ENCODE peak calls at places on chromosomes 12 and 14, in nine cellular contexts. One of them, this sample, is unnamed.

GRCh38 chr14:71006200-71006563 is 98.9 kb downstream of the PCNX1 start:
- DNase-seq in glutamatergic neuron: no peak
- DNase-seq in RWPE1: no peak
- DNase-seq in HFF-Myc: no peak
- DNase-seq in omental fat pad: no peak
- DNase-seq in heart right ventricle: no peak
- DNase-seq in activated CD8-positive, alpha-beta T cell treated with anti-CD3 and anti-CD28 coated beads for 36 hours: no peak
- DNase-seq in thoracic aorta: no peak
- DNase-seq in testis: no peak
- DNase-seq in this sample: no peak

GRCh38 chr12:52865090-52865944 is 16.5 kb upstream of the KRT78 start:
- DNase-seq in omental fat pad: no peak
- DNase-seq in thoracic aorta: no peak
- DNase-seq in HFF-Myc: no peak
- DNase-seq in heart right ventricle: peak
- DNase-seq in glutamatergic neuron: peak
- DNase-seq in activated CD8-positive, alpha-beta T cell treated with anti-CD3 and anti-CD28 coated beads for 36 hours: peak
- DNase-seq in testis: peak
- DNase-seq in RWPE1: peak
- DNase-seq in this sample: peak

GRCh38 chr12:108207791-108208730 is 79.0 kb downstream of the WSCD2 start:
- DNase-seq in heart right ventricle: no peak
- DNase-seq in testis: no peak
- DNase-seq in glutamatergic neuron: no peak
- DNase-seq in thoracic aorta: no peak
- DNase-seq in activated CD8-positive, alpha-beta T cell treated with anti-CD3 and anti-CD28 coated beads for 36 hours: no peak
- DNase-seq in RWPE1: no peak
- DNase-seq in omental fat pad: no peak
- DNase-seq in HFF-Myc: no peak
- DNase-seq in this sample: no peak

GRCh38 chr12:93990832-93991748 is 157.3 kb upstream of the PLXNC1 start:
- DNase-seq in activated CD8-positive, alpha-beta T cell treated with anti-CD3 and anti-CD28 coated beads for 36 hours: no peak
- DNase-seq in glutamatergic neuron: peak
- DNase-seq in testis: peak
- DNase-seq in RWPE1: no peak
- DNase-seq in HFF-Myc: no peak
- DNase-seq in thoracic aorta: no peak
- DNase-seq in heart right ventricle: peak
- DNase-seq in omental fat pad: no peak
- DNase-seq in this sample: no peak

GRCh38 chr12:31009976-31010375 is 63.7 kb upstream of the DDX11 start:
- DNase-seq in RWPE1: no peak
- DNase-seq in testis: no peak
- DNase-seq in HFF-Myc: no peak
- DNase-seq in omental fat pad: no peak
- DNase-seq in heart right ventricle: no peak
- DNase-seq in glutamatergic neuron: no peak
- DNase-seq in thoracic aorta: no peak
- DNase-seq in activated CD8-positive, alpha-beta T cell treated with anti-CD3 and anti-CD28 coated beads for 36 hours: no peak
- DNase-seq in this sample: no peak

GRCh38 chr12:39872425-39872824 is 233.5 kb downstream of the SLC2A13 start:
- DNase-seq in HFF-Myc: no peak
- DNase-seq in glutamatergic neuron: no peak
- DNase-seq in heart right ventricle: no peak
- DNase-seq in omental fat pad: no peak
- DNase-seq in RWPE1: no peak
- DNase-seq in thoracic aorta: no peak
- DNase-seq in testis: no peak
- DNase-seq in activated CD8-positive, alpha-beta T cell treated with anti-CD3 and anti-CD28 coated beads for 36 hours: no peak
- DNase-seq in this sample: no peak

GRCh38 chr14:68724914-68725313 is 68.0 kb downstream of the ZFP36L1 start:
- DNase-seq in omental fat pad: no peak
- DNase-seq in activated CD8-positive, alpha-beta T cell treated with anti-CD3 and anti-CD28 coated beads for 36 hours: no peak
- DNase-seq in heart right ventricle: no peak
- DNase-seq in glutamatergic neuron: no peak
- DNase-seq in testis: no peak
- DNase-seq in HFF-Myc: no peak
- DNase-seq in thoracic aorta: no peak
- DNase-seq in RWPE1: no peak
- DNase-seq in this sample: no peak

GRCh38 chr14:103856105-103856504 is 8.7 kb upstream of the PPP1R13B start:
- DNase-seq in thoracic aorta: no peak
- DNase-seq in glutamatergic neuron: no peak
- DNase-seq in HFF-Myc: no peak
- DNase-seq in activated CD8-positive, alpha-beta T cell treated with anti-CD3 and anti-CD28 coated beads for 36 hours: no peak
- DNase-seq in testis: no peak
- DNase-seq in RWPE1: no peak
- DNase-seq in omental fat pad: no peak
- DNase-seq in heart right ventricle: no peak
- DNase-seq in this sample: no peak

GRCh38 chr14:29709490-29709889 is 218.2 kb downstream of the PRKD1 start:
- DNase-seq in thoracic aorta: no peak
- DNase-seq in RWPE1: no peak
- DNase-seq in heart right ventricle: no peak
- DNase-seq in glutamatergic neuron: no peak
- DNase-seq in HFF-Myc: no peak
- DNase-seq in testis: no peak
- DNase-seq in omental fat pad: no peak
- DNase-seq in activated CD8-positive, alpha-beta T cell treated with anti-CD3 and anti-CD28 coated beads for 36 hours: no peak
- DNase-seq in this sample: no peak

GRCh38 chr12:81465191-81465590 is 294.0 kb downstream of the PPFIA2 start:
- DNase-seq in testis: no peak
- DNase-seq in RWPE1: no peak
- DNase-seq in HFF-Myc: no peak
- DNase-seq in thoracic aorta: no peak
- DNase-seq in omental fat pad: no peak
- DNase-seq in activated CD8-positive, alpha-beta T cell treated with anti-CD3 and anti-CD28 coated beads for 36 hours: no peak
- DNase-seq in glutamatergic neuron: no peak
- DNase-seq in heart right ventricle: no peak
- DNase-seq in this sample: no peak
- TF ChIP-seq CTCF in testis: no peak
- TF ChIP-seq CTCF in RWPE1: no peak
- TF ChIP-seq CTCF in HFF-Myc: no peak
- TF ChIP-seq CTCF in thoracic aorta: no peak
- TF ChIP-seq CTCF in omental fat pad: no peak
- TF ChIP-seq CTCF in activated CD8-positive, alpha-beta T cell treated with anti-CD3 and anti-CD28 coated beads for 36 hours: no peak
- TF ChIP-seq CTCF in glutamatergic neuron: no peak
- TF ChIP-seq CTCF in heart right ventricle: no peak
- TF ChIP-seq CTCF in this sample: no peak

DNA sequence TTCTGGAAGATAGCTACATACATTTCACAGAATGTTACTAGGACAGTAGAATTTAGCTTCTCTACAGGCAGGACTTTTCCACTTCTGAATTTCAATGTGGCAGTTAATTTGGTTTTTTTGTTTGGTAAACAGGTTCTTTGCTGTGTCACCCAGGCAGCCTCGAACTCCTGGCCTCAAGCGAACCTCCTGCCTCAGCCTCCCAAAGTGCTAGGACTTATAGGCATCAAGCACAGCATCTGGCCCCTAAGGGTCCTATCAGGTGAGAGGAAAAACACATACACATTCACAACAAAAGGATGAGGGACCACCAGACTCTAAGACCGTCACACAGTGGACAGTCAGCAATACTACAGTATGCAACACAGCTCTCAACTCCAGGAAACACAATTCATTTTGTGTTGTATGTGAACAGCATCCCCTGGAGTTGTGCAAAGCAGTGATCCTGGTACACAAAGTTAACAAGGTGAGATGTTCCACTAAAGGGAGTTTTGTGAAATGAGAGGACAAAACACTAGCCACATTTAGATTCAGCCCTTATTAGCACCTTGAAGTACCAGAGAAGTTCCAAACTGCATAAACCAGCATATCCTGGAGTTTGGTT is 6.9 kb downstream of the ATP2B1 start:
- DNase-seq in activated CD8-positive, alpha-beta T cell treated with anti-CD3 and anti-CD28 coated beads for 36 hours: peak
- DNase-seq in heart right ventricle: no peak
- DNase-seq in glutamatergic neuron: no peak
- DNase-seq in thoracic aorta: no peak
- DNase-seq in omental fat pad: no peak
- DNase-seq in HFF-Myc: no peak
- DNase-seq in RWPE1: no peak
- DNase-seq in testis: no peak
- DNase-seq in this sample: no peak
- TF ChIP-seq CTCF in activated CD8-positive, alpha-beta T cell treated with anti-CD3 and anti-CD28 coated beads for 36 hours: no peak
- TF ChIP-seq CTCF in heart right ventricle: no peak
- TF ChIP-seq CTCF in glutamatergic neuron: no peak
- TF ChIP-seq CTCF in thoracic aorta: no peak
- TF ChIP-seq CTCF in omental fat pad: no peak
- TF ChIP-seq CTCF in HFF-Myc: no peak
- TF ChIP-seq CTCF in RWPE1: no peak
- TF ChIP-seq CTCF in testis: no peak
- TF ChIP-seq CTCF in this sample: no peak

DNA sequence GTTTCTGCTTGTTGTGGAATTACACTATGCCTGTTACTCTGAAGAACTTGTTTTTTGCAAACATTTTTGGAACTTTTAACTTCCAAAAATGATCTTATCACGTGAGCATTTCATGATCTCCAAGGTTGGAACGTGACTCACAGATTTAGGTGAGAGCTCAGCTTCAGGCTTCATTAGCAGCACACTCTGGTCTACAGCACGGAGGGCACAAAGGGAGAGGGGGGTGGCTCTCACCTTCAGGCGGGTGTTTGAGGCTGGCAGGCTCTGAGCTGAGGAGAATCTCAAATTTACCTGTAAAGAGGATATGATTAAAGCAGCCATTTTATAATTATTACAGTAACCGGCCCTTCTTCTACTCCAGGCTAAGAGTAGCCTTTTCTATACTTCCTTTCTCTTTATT is 45.3 kb upstream of the PZP start:
- DNase-seq in HFF-Myc: no peak
- DNase-seq in omental fat pad: no peak
- DNase-seq in thoracic aorta: no peak
- DNase-seq in heart right ventricle: no peak
- DNase-seq in RWPE1: no peak
- DNase-seq in testis: no peak
- DNase-seq in activated CD8-positive, alpha-beta T cell treated with anti-CD3 and anti-CD28 coated beads for 36 hours: no peak
- DNase-seq in glutamatergic neuron: no peak
- DNase-seq in this sample: no peak
- TF ChIP-seq CTCF in HFF-Myc: no peak
- TF ChIP-seq CTCF in omental fat pad: no peak
- TF ChIP-seq CTCF in thoracic aorta: no peak
- TF ChIP-seq CTCF in heart right ventricle: no peak
- TF ChIP-seq CTCF in RWPE1: no peak
- TF ChIP-seq CTCF in testis: no peak
- TF ChIP-seq CTCF in activated CD8-positive, alpha-beta T cell treated with anti-CD3 and anti-CD28 coated beads for 36 hours: no peak
- TF ChIP-seq CTCF in glutamatergic neuron: no peak
- TF ChIP-seq CTCF in this sample: no peak

DNA sequence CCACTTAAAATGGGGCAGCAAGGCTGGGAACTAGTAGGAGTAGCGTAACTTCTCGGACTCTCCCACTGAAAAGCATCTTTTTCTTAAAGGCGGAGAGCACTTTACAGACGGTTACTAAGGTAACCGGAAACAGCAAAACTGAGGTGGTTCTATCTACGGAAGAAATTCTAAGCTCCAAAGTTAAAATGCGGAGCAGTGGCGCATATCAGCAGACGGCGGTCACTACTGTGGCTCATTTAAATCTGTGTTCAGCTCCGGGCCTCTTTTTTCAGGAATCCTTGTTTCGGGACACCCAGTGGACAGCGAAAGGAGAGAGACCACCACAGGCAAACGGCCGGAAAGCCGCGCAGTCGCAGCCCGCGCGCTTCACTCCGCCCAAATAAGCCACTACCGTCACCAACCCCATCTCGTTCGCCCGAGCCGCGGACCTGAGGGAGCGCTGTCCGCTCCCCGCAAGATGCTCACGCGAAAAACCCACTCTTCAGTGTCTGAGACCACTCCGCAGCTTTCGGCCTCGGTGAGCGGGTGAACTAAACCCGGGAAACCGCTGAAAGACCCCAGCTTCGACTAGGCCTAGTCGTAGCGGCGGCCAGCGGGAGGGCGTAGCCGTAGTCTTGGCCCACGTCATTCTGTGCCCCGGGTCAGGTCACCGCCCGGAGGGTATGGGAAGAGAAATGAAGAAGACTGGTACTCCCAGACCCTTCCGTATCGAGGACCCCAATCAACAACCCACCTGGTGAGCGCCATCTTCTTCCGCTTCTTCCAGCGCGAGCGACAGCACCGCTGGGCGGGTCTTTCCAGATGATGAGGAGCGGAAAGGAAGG is at the start of gene SNW1:
- DNase-seq in testis: peak
- DNase-seq in heart right ventricle: peak
- DNase-seq in activated CD8-positive, alpha-beta T cell treated with anti-CD3 and anti-CD28 coated beads for 36 hours: peak
- DNase-seq in thoracic aorta: peak
- DNase-seq in glutamatergic neuron: peak
- DNase-seq in omental fat pad: peak
- DNase-seq in RWPE1: peak
- DNase-seq in HFF-Myc: peak
- DNase-seq in this sample: peak
- TF ChIP-seq CTCF in testis: no peak
- TF ChIP-seq CTCF in heart right ventricle: no peak
- TF ChIP-seq CTCF in activated CD8-positive, alpha-beta T cell treated with anti-CD3 and anti-CD28 coated beads for 36 hours: no peak
- TF ChIP-seq CTCF in thoracic aorta: no peak
- TF ChIP-seq CTCF in glutamatergic neuron: no peak
- TF ChIP-seq CTCF in omental fat pad: no peak
- TF ChIP-seq CTCF in RWPE1: no peak
- TF ChIP-seq CTCF in HFF-Myc: no peak
- TF ChIP-seq CTCF in this sample: no peak

GRCh38 chr12:12645485-12645884 is 33.8 kb downstream of the CREBL2 start:
- DNase-seq in activated CD8-positive, alpha-beta T cell treated with anti-CD3 and anti-CD28 coated beads for 36 hours: peak
- DNase-seq in omental fat pad: no peak
- DNase-seq in HFF-Myc: peak
- DNase-seq in heart right ventricle: peak
- DNase-seq in thoracic aorta: no peak
- DNase-seq in glutamatergic neuron: no peak
- DNase-seq in testis: no peak
- DNase-seq in RWPE1: peak
- DNase-seq in this sample: peak
- TF ChIP-seq CTCF in activated CD8-positive, alpha-beta T cell treated with anti-CD3 and anti-CD28 coated beads for 36 hours: peak
- TF ChIP-seq CTCF in omental fat pad: no peak
- TF ChIP-seq CTCF in HFF-Myc: peak
- TF ChIP-seq CTCF in heart right ventricle: peak
- TF ChIP-seq CTCF in thoracic aorta: peak
- TF ChIP-seq CTCF in glutamatergic neuron: peak
- TF ChIP-seq CTCF in testis: peak
- TF ChIP-seq CTCF in RWPE1: no peak
- TF ChIP-seq CTCF in this sample: peak

GRCh38 chr12:70823182-70823976 is 97.2 kb downstream of the PTPRR start:
- DNase-seq in activated CD8-positive, alpha-beta T cell treated with anti-CD3 and anti-CD28 coated beads for 36 hours: no peak
- DNase-seq in glutamatergic neuron: no peak
- DNase-seq in omental fat pad: no peak
- DNase-seq in testis: peak
- DNase-seq in RWPE1: no peak
- DNase-seq in thoracic aorta: no peak
- DNase-seq in heart right ventricle: no peak
- DNase-seq in HFF-Myc: no peak
- DNase-seq in this sample: no peak
- TF ChIP-seq CTCF in activated CD8-positive, alpha-beta T cell treated with anti-CD3 and anti-CD28 coated beads for 36 hours: no peak
- TF ChIP-seq CTCF in glutamatergic neuron: no peak
- TF ChIP-seq CTCF in omental fat pad: no peak
- TF ChIP-seq CTCF in testis: no peak
- TF ChIP-seq CTCF in RWPE1: no peak
- TF ChIP-seq CTCF in thoracic aorta: no peak
- TF ChIP-seq CTCF in heart right ventricle: no peak
- TF ChIP-seq CTCF in HFF-Myc: no peak
- TF ChIP-seq CTCF in this sample: no peak